ENCODE peak calls at places on chromosomes 16 and 17, in five cellular contexts. One of them, this sample, is unnamed. For H3K4me1, the result is how much of the 10 kb centered on the place peaks cover.

GRCh38 chr16:78428193-78428592 is 328.7 kb downstream of the WWOX start:
- DNase-seq in mammary epithelial cell: no peak
- DNase-seq in GM23248: no peak
- DNase-seq in astrocyte: no peak
- DNase-seq in GM12878: no peak
- DNase-seq in this sample: no peak

GRCh38 chr16:54342001-54342776 is 55.6 kb upstream of the IRX3 start:
- DNase-seq in mammary epithelial cell: peak
- DNase-seq in GM23248: peak
- DNase-seq in astrocyte: no peak
- DNase-seq in GM12878: no peak
- DNase-seq in this sample: no peak

GRCh38 chr17:37405955-37406634 is 541 bp downstream of the ACACA start:
- DNase-seq in mammary epithelial cell: peak
- DNase-seq in GM23248: peak
- DNase-seq in astrocyte: no peak
- DNase-seq in GM12878: no peak
- DNase-seq in this sample: peak

GRCh38 chr16:73095142-73095791 is 47.3 kb upstream of the ZFHX3 start:
- DNase-seq in mammary epithelial cell: no peak
- DNase-seq in GM23248: no peak
- DNase-seq in astrocyte: no peak
- DNase-seq in GM12878: no peak
- DNase-seq in this sample: no peak

GRCh38 chr17:15397605-15398004 is 56.2 kb upstream of the TEKT3 start:
- DNase-seq in mammary epithelial cell: no peak
- DNase-seq in GM23248: no peak
- DNase-seq in astrocyte: no peak
- DNase-seq in GM12878: no peak
- DNase-seq in this sample: no peak

GRCh38 chr17:70855401-70856054 is 686.2 kb downstream of the KCNJ2 start:
- DNase-seq in mammary epithelial cell: no peak
- DNase-seq in GM23248: peak
- DNase-seq in astrocyte: peak
- DNase-seq in GM12878: no peak
- DNase-seq in this sample: no peak

GRCh38 chr16:19517424-19518089 is 4.3 kb downstream of the GDE1 start:
- DNase-seq in mammary epithelial cell: peak
- DNase-seq in GM23248: peak
- DNase-seq in astrocyte: peak
- DNase-seq in GM12878: no peak
- DNase-seq in this sample: no peak

GRCh38 chr16:62156971-62157370 is 120.7 kb upstream of the CDH8 start:
- DNase-seq in mammary epithelial cell: no peak
- DNase-seq in GM23248: no peak
- DNase-seq in astrocyte: no peak
- DNase-seq in GM12878: no peak
- DNase-seq in this sample: no peak

GRCh38 chr17:82283208-82283749 is 9.8 kb upstream of the CSNK1D start:
- DNase-seq in mammary epithelial cell: peak
- DNase-seq in GM23248: peak
- DNase-seq in astrocyte: peak
- DNase-seq in GM12878: no peak
- DNase-seq in this sample: no peak

GRCh38 chr17:17813055-17813724 is 23.6 kb downstream of the SREBF1 start:
- DNase-seq in mammary epithelial cell: no peak
- DNase-seq in GM23248: no peak
- DNase-seq in astrocyte: no peak
- DNase-seq in GM12878: no peak
- DNase-seq in this sample: no peak

GRCh38 chr17:17815062-17815406 is 21.8 kb downstream of the SREBF1 start:
- DNase-seq in mammary epithelial cell: no peak
- DNase-seq in GM23248: no peak
- DNase-seq in astrocyte: no peak
- DNase-seq in GM12878: no peak
- DNase-seq in this sample: no peak

GRCh38 chr17:17815436-17816200 is 21.2 kb downstream of the SREBF1 start:
- DNase-seq in mammary epithelial cell: no peak
- DNase-seq in GM23248: no peak
- DNase-seq in astrocyte: no peak
- DNase-seq in GM12878: no peak
- DNase-seq in this sample: no peak

GRCh38 chr17:17813725-17814095 is 23.1 kb downstream of the SREBF1 start:
- DNase-seq in mammary epithelial cell: no peak
- DNase-seq in GM23248: no peak
- DNase-seq in astrocyte: no peak
- DNase-seq in GM12878: no peak
- DNase-seq in this sample: no peak

GRCh38 chr17:17814162-17815061 is 22.4 kb downstream of the SREBF1 start:
- DNase-seq in mammary epithelial cell: no peak
- DNase-seq in GM23248: no peak
- DNase-seq in astrocyte: no peak
- DNase-seq in GM12878: no peak
- DNase-seq in this sample: no peak
- H3K4me1 ChIP-seq in mammary epithelial cell: under half
- H3K4me1 ChIP-seq in GM23248: under half
- H3K4me1 ChIP-seq in astrocyte: under half
- H3K4me1 ChIP-seq in GM12878: under half
- H3K4me1 ChIP-seq in this sample: under half

GRCh38 chr17:48545022-48545376 is at the start of gene HOXB2:
- DNase-seq in mammary epithelial cell: peak
- DNase-seq in GM23248: peak
- DNase-seq in astrocyte: no peak
- DNase-seq in GM12878: no peak
- DNase-seq in this sample: no peak
- H3K4me1 ChIP-seq in mammary epithelial cell: under half
- H3K4me1 ChIP-seq in GM23248: half or more
- H3K4me1 ChIP-seq in astrocyte: under half
- H3K4me1 ChIP-seq in GM12878: under half
- H3K4me1 ChIP-seq in this sample: under half

GRCh38 chr17:39664581-39665561 is at the start of gene TCAP:
- DNase-seq in mammary epithelial cell: no peak
- DNase-seq in GM23248: no peak
- DNase-seq in astrocyte: no peak
- DNase-seq in GM12878: no peak
- DNase-seq in this sample: no peak
- H3K4me1 ChIP-seq in mammary epithelial cell: under half
- H3K4me1 ChIP-seq in GM23248: under half
- H3K4me1 ChIP-seq in astrocyte: under half
- H3K4me1 ChIP-seq in GM12878: under half
- H3K4me1 ChIP-seq in this sample: under half

GRCh38 chr17:31126318-31126717 is 31.5 kb downstream of the NF1 start:
- DNase-seq in mammary epithelial cell: no peak
- DNase-seq in GM23248: no peak
- DNase-seq in astrocyte: no peak
- DNase-seq in GM12878: no peak
- DNase-seq in this sample: no peak
- H3K4me1 ChIP-seq in mammary epithelial cell: under half
- H3K4me1 ChIP-seq in GM23248: under half
- H3K4me1 ChIP-seq in astrocyte: under half
- H3K4me1 ChIP-seq in GM12878: under half
- H3K4me1 ChIP-seq in this sample: under half

GRCh38 chr17:57274162-57274561 is 17.8 kb downstream of the MSI2 start:
- DNase-seq in mammary epithelial cell: no peak
- DNase-seq in GM23248: no peak
- DNase-seq in astrocyte: no peak
- DNase-seq in GM12878: no peak
- DNase-seq in this sample: no peak

GRCh38 chr17:57273471-57273870 is 17.1 kb downstream of the MSI2 start:
- DNase-seq in mammary epithelial cell: no peak
- DNase-seq in GM23248: no peak
- DNase-seq in astrocyte: no peak
- DNase-seq in GM12878: no peak
- DNase-seq in this sample: no peak

GRCh38 chr17:57276621-57277020 is 20.3 kb downstream of the MSI2 start:
- DNase-seq in mammary epithelial cell: no peak
- DNase-seq in GM23248: no peak
- DNase-seq in astrocyte: no peak
- DNase-seq in GM12878: no peak
- DNase-seq in this sample: no peak

GRCh38 chr17:57277923-57278604 is 21.7 kb downstream of the MSI2 start:
- DNase-seq in mammary epithelial cell: no peak
- DNase-seq in GM23248: no peak
- DNase-seq in astrocyte: no peak
- DNase-seq in GM12878: no peak
- DNase-seq in this sample: no peak

DNA sequence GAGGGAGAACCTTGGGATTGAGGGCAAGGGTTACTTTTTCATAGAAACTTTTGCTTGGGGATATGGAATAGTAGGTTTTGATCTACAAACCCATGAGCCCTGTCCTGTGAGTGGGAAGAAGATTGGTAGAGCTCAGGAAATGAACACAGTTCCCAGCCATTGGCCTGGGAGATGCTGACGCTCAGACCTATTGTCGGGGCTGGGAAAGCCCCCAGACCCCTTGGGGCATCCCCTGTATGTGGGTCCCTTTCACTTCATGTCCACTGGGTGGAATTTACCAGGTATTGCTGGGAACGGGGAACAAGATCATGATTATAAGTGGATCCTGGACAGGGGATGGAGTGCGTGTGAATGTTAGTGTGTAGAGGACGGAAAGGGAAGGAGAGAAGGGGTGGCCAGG is 19.0 kb downstream of the MSI2 start:
- DNase-seq in mammary epithelial cell: no peak
- DNase-seq in GM23248: no peak
- DNase-seq in astrocyte: no peak
- DNase-seq in GM12878: no peak
- DNase-seq in this sample: no peak
- H3K4me1 ChIP-seq in mammary epithelial cell: under half
- H3K4me1 ChIP-seq in GM23248: under half
- H3K4me1 ChIP-seq in astrocyte: under half
- H3K4me1 ChIP-seq in GM12878: under half
- H3K4me1 ChIP-seq in this sample: under half

DNA sequence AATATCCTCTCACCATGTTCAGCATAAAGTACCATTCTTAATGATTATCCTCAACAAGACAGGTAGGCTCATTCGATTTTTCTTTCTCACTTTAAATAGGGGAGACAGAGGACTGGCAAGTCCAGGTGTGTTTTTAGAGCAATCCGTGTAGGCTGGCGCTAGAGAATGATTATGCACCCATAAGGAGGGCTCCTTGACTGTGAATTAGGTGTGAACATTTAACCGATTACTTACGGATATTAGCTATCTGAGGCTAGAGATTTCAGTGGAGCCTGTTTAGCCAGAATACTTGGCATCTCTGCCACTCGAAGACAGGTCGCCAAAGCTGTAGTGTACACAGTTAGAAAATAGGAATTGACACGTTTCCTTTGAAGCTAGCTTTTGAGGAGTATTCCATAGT is 1.9 kb downstream of the SEC14L1 start:
- DNase-seq in mammary epithelial cell: no peak
- DNase-seq in GM23248: no peak
- DNase-seq in astrocyte: no peak
- DNase-seq in GM12878: no peak
- DNase-seq in this sample: peak
- H3K4me1 ChIP-seq in mammary epithelial cell: under half
- H3K4me1 ChIP-seq in GM23248: under half
- H3K4me1 ChIP-seq in astrocyte: under half
- H3K4me1 ChIP-seq in GM12878: under half
- H3K4me1 ChIP-seq in this sample: half or more

DNA sequence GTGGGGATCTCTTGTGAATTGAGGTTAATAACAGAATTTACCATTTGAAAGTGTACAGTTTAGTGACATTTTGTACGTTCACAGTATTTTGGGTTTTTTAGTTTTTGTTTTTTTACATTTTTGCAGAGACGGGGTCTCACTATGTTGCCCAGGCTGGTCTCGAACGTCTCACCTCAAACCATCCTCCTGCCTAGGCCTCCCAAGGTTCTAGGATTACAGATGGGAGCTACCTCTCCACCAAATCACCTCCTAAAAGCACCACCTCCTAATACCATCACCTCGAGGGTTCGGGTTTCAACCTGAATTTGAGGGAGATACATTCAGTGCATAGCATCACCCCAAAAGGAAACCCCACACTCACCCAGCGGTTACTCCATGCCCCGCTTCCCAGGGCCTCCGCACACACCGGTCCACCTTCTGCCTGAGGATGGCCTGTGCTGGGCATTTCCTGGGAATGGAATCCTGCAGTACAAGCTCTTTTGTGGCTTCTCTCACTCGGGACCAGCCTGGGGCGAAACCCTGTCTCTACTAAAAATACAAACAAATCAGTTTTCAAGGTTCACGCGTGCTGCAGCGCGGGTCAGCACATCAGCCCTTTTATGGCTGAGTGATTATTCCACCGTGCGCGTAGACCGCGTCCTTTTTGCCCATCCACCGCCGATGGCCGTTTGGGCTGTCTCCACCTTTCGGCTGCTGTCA is 182.7 kb upstream of the CIBAR2 start:
- DNase-seq in mammary epithelial cell: no peak
- DNase-seq in GM23248: no peak
- DNase-seq in astrocyte: no peak
- DNase-seq in GM12878: no peak
- DNase-seq in this sample: no peak
- H3K4me1 ChIP-seq in mammary epithelial cell: under half
- H3K4me1 ChIP-seq in GM23248: under half
- H3K4me1 ChIP-seq in astrocyte: under half
- H3K4me1 ChIP-seq in GM12878: under half
- H3K4me1 ChIP-seq in this sample: under half

This sample was measured in OCI-LY7.